ENCODE peak calls at places on chromosomes 16 and 17, in eight cellular contexts. S is astrocyte of the cerebellum, K is left ventricle myocardium inferior, C is cardiac fibroblast, F is choroid plexus epithelial cell, T is neural progenitor cell, R is astrocyte, Z is NB4. X is an unnamed sample.

GRCh38 chr17:79603771-79604170 is 7.1 kb downstream of the RBFOX3 start:
- DNase-seq in T (no peak), C (no peak), R (no peak), S (no peak), Z (no peak), K (no peak), F (no peak), X (no peak)

GRCh38 chr17:4480929-4481898 is 17.5 kb upstream of the SPNS2 start:
- DNase-seq in T (no peak), R (no peak), C (no peak), S (no peak), Z (peak; percentile 93), K (no peak), F (no peak), X (no peak)

GRCh38 chr17:8126306-8127066 is 2.6 kb upstream of the HES7 start:
- DNase-seq in Z (peak; percentile 49), R (no peak), C (peak; percentile 42), F (peak; percentile 62), K (no peak), T (peak; percentile 81), S (no peak), X (peak; percentile 73)

GRCh38 chr17:10798332-10798749 is 5.6 kb downstream of the TMEM238L start:
- DNase-seq in F (no peak), K (no peak), Z (no peak), S (no peak), R (no peak), C (no peak), T (no peak), X (no peak)

GRCh38 chr17:33942414-33942813 is 312.7 kb upstream of the CCL2 start:
- DNase-seq in C (no peak), F (no peak), S (no peak), K (no peak), R (peak; percentile 40), T (no peak), Z (no peak), X (no peak)

GRCh38 chr17:62933986-62934385 is 32.0 kb upstream of the TANC2 start:
- DNase-seq in T (no peak), R (peak; percentile 6), F (peak; percentile 29), S (no peak), C (peak; percentile 27), K (no peak), Z (peak; percentile 20), X (peak; percentile 11)

GRCh38 chr17:3659541-3660111 is 8.8 kb downstream of the TAX1BP3 start:
- DNase-seq in C (peak; percentile 94), F (peak; percentile 91), S (peak; percentile 81), Z (no peak), K (peak; percentile 66), T (no peak), R (peak; percentile 82), X (peak; percentile 96)

GRCh38 chr17:48543854-48544355 is 1.0 kb downstream of the HOXB2 start:
- DNase-seq in Z (no peak), C (no peak), T (no peak), F (no peak), S (no peak), R (no peak), K (peak; percentile 44), X (no peak)

GRCh38 chr17:81396722-81397313 is 1.6 kb downstream of the BAHCC1 start:
- DNase-seq in Z (peak; percentile 69), K (peak; percentile 61), R (no peak), C (peak; percentile 61), F (peak; percentile 42), T (peak; percentile 98), S (no peak), X (peak; percentile 66)

GRCh38 chr16:24729967-24730815 is 740 bp downstream of the TNRC6A start:
- DNase-seq in C (no peak), S (no peak), F (peak; percentile 19), K (peak; percentile 44), Z (peak; percentile 45), R (no peak), T (peak; percentile 31), X (no peak)

GRCh38 chr17:66322764-66323163 is 20.4 kb downstream of the PRKCA start:
- DNase-seq in R (no peak), Z (no peak), F (no peak), T (no peak), S (no peak), C (no peak), K (no peak), X (peak; percentile 14)

GRCh38 chr17:72460711-72461110 is 339.9 kb downstream of the SOX9 start:
- DNase-seq in S (no peak), K (no peak), T (no peak), Z (no peak), F (no peak), C (no peak), R (peak; percentile 70), X (no peak)

GRCh38 chr16:54193656-54194007 is 93.0 kb downstream of the IRX3 start:
- DNase-seq in F (peak; percentile 81), C (peak; percentile 80), T (peak; percentile 83), K (peak; percentile 83), S (peak; percentile 12), Z (peak; percentile 95), R (peak; percentile 35), X (peak; percentile 57)

GRCh38 chr17:48246623-48247022 is 139.1 kb downstream of the SNX11 start:
- DNase-seq in F (peak; percentile 68), S (no peak), K (no peak), C (peak; percentile 18), R (peak; percentile 59), T (no peak), Z (no peak), X (peak; percentile 63)

GRCh38 chr17:28131592-28131991 is 89.1 kb downstream of the NLK start:
- DNase-seq in R (peak; percentile 65), Z (no peak), F (peak; percentile 64), T (no peak), K (no peak), S (no peak), C (peak; percentile 20), X (no peak)

GRCh38 chr17:30933966-30934365 is 12.2 kb downstream of the ADAP2 start:
- DNase-seq in R (no peak), C (no peak), F (no peak), S (no peak), T (no peak), K (no peak), Z (no peak), X (no peak)

GRCh38 chr17:62705781-62706597 is 78.5 kb downstream of the MRC2 start:
- DNase-seq in C (peak; percentile 36), S (no peak), Z (no peak), R (peak; percentile 53), T (peak; percentile 74), K (no peak), F (peak; percentile 34), X (peak; percentile 69)

GRCh38 chr17:41052594-41052993 is 2.4 kb downstream of the KRTAP2-2 start:
- DNase-seq in T (no peak), C (peak; percentile 29), S (no peak), R (peak; percentile 75), K (no peak), F (no peak), Z (no peak), X (no peak)

GRCh38 chr17:7557825-7558543 is 566 bp upstream of the TNFSF13 start:
- DNase-seq in R (peak; percentile 59), T (peak; percentile 71), C (peak; percentile 82), F (peak; percentile 75), K (peak; percentile 87), S (no peak), Z (peak; percentile 91), X (no peak)

GRCh38 chr17:15651583-15652110 is 32.1 kb upstream of the FBXW10B start:
- DNase-seq in Z (peak; percentile 98), F (peak; percentile 98), T (peak; percentile 75), S (peak; percentile 84), R (peak; percentile 98), K (peak; percentile 97), C (peak; percentile 99), X (peak; percentile 100)
- TF ChIP-seq CTCF in Z (peak; percentile 8), F (no peak), T (no peak), S (no peak), R (no peak), K (no peak), C (no peak), X (no peak)

DNA sequence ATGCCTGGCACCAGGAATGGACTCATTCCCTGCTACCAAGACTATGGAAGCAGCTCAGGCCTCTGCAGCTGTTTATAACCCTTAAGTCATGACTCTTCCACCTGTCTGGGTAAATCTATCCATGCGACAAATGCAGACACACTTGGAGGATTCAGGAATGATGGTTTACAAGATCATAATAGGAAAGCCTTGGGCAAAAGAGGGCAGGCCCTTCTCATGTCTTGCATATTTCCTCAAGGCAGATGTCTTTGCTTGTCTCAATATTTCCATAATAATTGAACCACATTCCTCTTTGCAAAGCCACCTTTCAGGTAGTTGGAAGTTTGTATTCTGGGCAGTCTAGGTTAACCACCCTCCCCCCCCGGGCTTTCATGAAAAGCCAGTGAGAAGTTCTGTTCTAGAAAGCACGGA is 884 bp upstream of the JPT1 start:
- DNase-seq in T (peak; percentile 30), S (no peak), F (no peak), R (no peak), C (no peak), Z (no peak), K (no peak), X (no peak)
- H3K4me3 ChIP-seq in T (peak overlapping the region; percentile 29), S (no peak overlapping the region), F (no peak overlapping the region), R (no peak overlapping the region), C (no peak overlapping the region), Z (no peak overlapping the region), K (no peak overlapping the region), X (no peak overlapping the region)

GRCh38 chr16:17078950-17079631 is 391.7 kb downstream of the XYLT1 start:
- DNase-seq in R (no peak), C (no peak), S (no peak), F (no peak), T (no peak), K (no peak), Z (no peak), X (no peak)

GRCh38 chr16:17083628-17084027 is 387.1 kb downstream of the XYLT1 start:
- DNase-seq in F (no peak), K (no peak), Z (no peak), T (peak; percentile 87), S (no peak), C (no peak), R (no peak), X (no peak)

GRCh38 chr16:17080105-17080504 is 390.7 kb downstream of the XYLT1 start:
- DNase-seq in T (no peak), R (no peak), S (no peak), K (no peak), C (no peak), Z (no peak), F (no peak), X (no peak)

GRCh38 chr16:17082126-17082882 is 388.5 kb downstream of the XYLT1 start:
- DNase-seq in C (no peak), R (no peak), Z (no peak), F (no peak), T (no peak), K (no peak), S (no peak), X (no peak)

DNA sequence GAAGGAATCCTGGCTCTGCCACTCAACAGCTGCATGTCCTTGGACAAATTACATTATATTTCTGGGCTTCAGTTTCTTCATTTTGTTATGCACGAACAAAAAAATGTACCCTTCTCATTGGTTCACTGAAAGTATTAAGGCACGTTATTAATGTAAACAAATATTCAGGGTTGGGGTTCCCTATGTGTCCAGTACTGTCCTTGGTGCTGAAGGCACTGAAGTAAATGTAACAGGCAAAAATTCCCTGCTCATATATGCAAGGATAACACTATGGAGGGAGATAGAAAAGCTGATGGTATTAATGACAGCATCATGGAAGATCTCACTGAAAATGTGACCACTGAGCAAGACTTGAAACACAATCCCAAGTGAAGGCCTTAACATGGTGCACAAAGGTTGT is 386.6 kb downstream of the XYLT1 start:
- DNase-seq in T (peak; percentile 63), S (no peak), C (no peak), R (no peak), Z (no peak), F (no peak), K (no peak), X (no peak)
- TF ChIP-seq CTCF in T (no peak), S (no peak), C (no peak), R (no peak), Z (no peak), F (no peak), K (no peak), X (no peak)

GRCh38 chr17:65057520-65058075 is 1.1 kb upstream of the GNA13 start:
- DNase-seq in C (peak; percentile 61), R (no peak), Z (no peak), T (no peak), F (peak; percentile 16), K (peak; percentile 38), S (no peak), X (no peak)
- H3K4me3 ChIP-seq in C (no peak overlapping the region), R (no peak overlapping the region), Z (no peak overlapping the region), T (no peak overlapping the region), F (no peak overlapping the region), K (peak overlapping the region; percentile 79), S (no peak overlapping the region), X (peak overlapping the region; percentile 94)